ENCODE peak calls at places on chromosomes 4 and X, in five cellular contexts. One of them, this sample, is unnamed.

GRCh38 chr4:10205223-10205622 is 88.6 kb upstream of the WDR1 start:
- DNase-seq in stimulated activated naive CD4-positive, alpha-beta T cell: no peak
- DNase-seq in C1 segment of cervical spinal cord: no peak
- DNase-seq in RCC 7860: peak
- DNase-seq in stimulated activated CD8-positive, alpha-beta memory T cell treated with anti-CD3 and anti-CD28 coated beads, Interleukin-4, amount 100 ng/mL, for 48 hours: no peak
- DNase-seq in this sample: no peak

GRCh38 chr4:102715057-102715456 is 45.7 kb downstream of the MANBA start:
- DNase-seq in stimulated activated CD8-positive, alpha-beta memory T cell treated with anti-CD3 and anti-CD28 coated beads, Interleukin-4, amount 100 ng/mL, for 48 hours: no peak
- DNase-seq in RCC 7860: no peak
- DNase-seq in stimulated activated naive CD4-positive, alpha-beta T cell: no peak
- DNase-seq in C1 segment of cervical spinal cord: no peak
- DNase-seq in this sample: no peak

GRCh38 chr4:6917445-6918241 is 8.0 kb downstream of the TBC1D14 start:
- DNase-seq in RCC 7860: no peak
- DNase-seq in stimulated activated naive CD4-positive, alpha-beta T cell: peak
- DNase-seq in stimulated activated CD8-positive, alpha-beta memory T cell treated with anti-CD3 and anti-CD28 coated beads, Interleukin-4, amount 100 ng/mL, for 48 hours: peak
- DNase-seq in C1 segment of cervical spinal cord: no peak
- DNase-seq in this sample: no peak

GRCh38 chrX:72046447-72046846 is 85.3 kb downstream of the RTL5 start:
- DNase-seq in stimulated activated CD8-positive, alpha-beta memory T cell treated with anti-CD3 and anti-CD28 coated beads, Interleukin-4, amount 100 ng/mL, for 48 hours: no peak
- DNase-seq in stimulated activated naive CD4-positive, alpha-beta T cell: no peak
- DNase-seq in C1 segment of cervical spinal cord: no peak
- DNase-seq in RCC 7860: no peak
- DNase-seq in this sample: no peak

GRCh38 chrX:41779941-41780340 is 56.0 kb downstream of the GPR82 start:
- DNase-seq in stimulated activated naive CD4-positive, alpha-beta T cell: no peak
- DNase-seq in C1 segment of cervical spinal cord: no peak
- DNase-seq in RCC 7860: no peak
- DNase-seq in stimulated activated CD8-positive, alpha-beta memory T cell treated with anti-CD3 and anti-CD28 coated beads, Interleukin-4, amount 100 ng/mL, for 48 hours: no peak
- DNase-seq in this sample: no peak

GRCh38 chr4:156832886-156833285 is 138.7 kb downstream of the PDGFC start:
- DNase-seq in stimulated activated naive CD4-positive, alpha-beta T cell: no peak
- DNase-seq in C1 segment of cervical spinal cord: no peak
- DNase-seq in RCC 7860: no peak
- DNase-seq in stimulated activated CD8-positive, alpha-beta memory T cell treated with anti-CD3 and anti-CD28 coated beads, Interleukin-4, amount 100 ng/mL, for 48 hours: no peak
- DNase-seq in this sample: no peak

GRCh38 chrX:11672213-11672612 is 6.5 kb upstream of the ARHGAP6 start:
- DNase-seq in C1 segment of cervical spinal cord: no peak
- DNase-seq in stimulated activated naive CD4-positive, alpha-beta T cell: no peak
- DNase-seq in RCC 7860: peak
- DNase-seq in stimulated activated CD8-positive, alpha-beta memory T cell treated with anti-CD3 and anti-CD28 coated beads, Interleukin-4, amount 100 ng/mL, for 48 hours: no peak
- DNase-seq in this sample: no peak

GRCh38 chr4:159006202-159006601 is 96.7 kb upstream of the RAPGEF2 start:
- DNase-seq in RCC 7860: no peak
- DNase-seq in C1 segment of cervical spinal cord: no peak
- DNase-seq in stimulated activated CD8-positive, alpha-beta memory T cell treated with anti-CD3 and anti-CD28 coated beads, Interleukin-4, amount 100 ng/mL, for 48 hours: no peak
- DNase-seq in stimulated activated naive CD4-positive, alpha-beta T cell: no peak
- DNase-seq in this sample: peak

GRCh38 chrX:69088171-69088938 is 76.9 kb downstream of the PJA1 start:
- DNase-seq in stimulated activated CD8-positive, alpha-beta memory T cell treated with anti-CD3 and anti-CD28 coated beads, Interleukin-4, amount 100 ng/mL, for 48 hours: no peak
- DNase-seq in C1 segment of cervical spinal cord: no peak
- DNase-seq in RCC 7860: no peak
- DNase-seq in stimulated activated naive CD4-positive, alpha-beta T cell: no peak
- DNase-seq in this sample: no peak

GRCh38 chr4:128846063-128846462 is 36.6 kb downstream of the JADE1 start:
- DNase-seq in stimulated activated CD8-positive, alpha-beta memory T cell treated with anti-CD3 and anti-CD28 coated beads, Interleukin-4, amount 100 ng/mL, for 48 hours: peak
- DNase-seq in stimulated activated naive CD4-positive, alpha-beta T cell: no peak
- DNase-seq in C1 segment of cervical spinal cord: no peak
- DNase-seq in RCC 7860: no peak
- DNase-seq in this sample: no peak

GRCh38 chr4:42627887-42628646 is 28.8 kb downstream of the ATP8A1 start:
- DNase-seq in stimulated activated naive CD4-positive, alpha-beta T cell: peak
- DNase-seq in stimulated activated CD8-positive, alpha-beta memory T cell treated with anti-CD3 and anti-CD28 coated beads, Interleukin-4, amount 100 ng/mL, for 48 hours: peak
- DNase-seq in C1 segment of cervical spinal cord: no peak
- DNase-seq in RCC 7860: no peak
- DNase-seq in this sample: no peak

GRCh38 chr4:105135746-105136145 is 10.9 kb upstream of the TET2 start:
- DNase-seq in RCC 7860: no peak
- DNase-seq in stimulated activated CD8-positive, alpha-beta memory T cell treated with anti-CD3 and anti-CD28 coated beads, Interleukin-4, amount 100 ng/mL, for 48 hours: no peak
- DNase-seq in C1 segment of cervical spinal cord: no peak
- DNase-seq in stimulated activated naive CD4-positive, alpha-beta T cell: no peak
- DNase-seq in this sample: no peak

GRCh38 chrX:154967603-154968002 is 54.9 kb downstream of the F8 start:
- DNase-seq in RCC 7860: no peak
- DNase-seq in C1 segment of cervical spinal cord: no peak
- DNase-seq in stimulated activated naive CD4-positive, alpha-beta T cell: no peak
- DNase-seq in stimulated activated CD8-positive, alpha-beta memory T cell treated with anti-CD3 and anti-CD28 coated beads, Interleukin-4, amount 100 ng/mL, for 48 hours: no peak
- DNase-seq in this sample: peak

GRCh38 chrX:88883205-88883604 is 136.2 kb downstream of the CPXCR1 start:
- DNase-seq in C1 segment of cervical spinal cord: no peak
- DNase-seq in stimulated activated CD8-positive, alpha-beta memory T cell treated with anti-CD3 and anti-CD28 coated beads, Interleukin-4, amount 100 ng/mL, for 48 hours: no peak
- DNase-seq in stimulated activated naive CD4-positive, alpha-beta T cell: no peak
- DNase-seq in RCC 7860: no peak
- DNase-seq in this sample: no peak

GRCh38 chrX:153245288-153245731 is 66.2 kb downstream of the MAGEA1 start:
- DNase-seq in C1 segment of cervical spinal cord: no peak
- DNase-seq in stimulated activated CD8-positive, alpha-beta memory T cell treated with anti-CD3 and anti-CD28 coated beads, Interleukin-4, amount 100 ng/mL, for 48 hours: no peak
- DNase-seq in RCC 7860: no peak
- DNase-seq in stimulated activated naive CD4-positive, alpha-beta T cell: peak
- DNase-seq in this sample: peak